ENCODE peak calls at places on chromosomes 5 and 9, in eight cellular contexts. I is CD8-positive, alpha-beta memory T cell; G is aorta; U is CD8-positive, alpha-beta T cell; C is astrocyte; E is left ventricle myocardium inferior; D is endodermal cell; H is lung. K is an unnamed sample.

GRCh38 chr9:135330685-135331590 is 148.6 kb upstream of the PPP1R26 start:
- DNase-seq in H (no peak), E (no peak), U (no peak), D (peak; percentile 30), I (no peak), G (no peak), C (no peak), K (no peak)

GRCh38 chr9:86512929-86513328 is 158.7 kb upstream of the TUT7 start:
- DNase-seq in U (no peak), I (no peak), G (no peak), D (no peak), C (no peak), E (no peak), H (no peak), K (no peak)

GRCh38 chr5:171453056-171453725 is 33.7 kb downstream of the FGF18 start:
- DNase-seq in C (no peak), H (no peak), G (no peak), U (no peak), E (no peak), D (no peak), I (no peak), K (no peak)

GRCh38 chr9:38263534-38263933 is 129.0 kb upstream of the ALDH1B1 start:
- DNase-seq in G (no peak), I (no peak), U (no peak), D (no peak), E (no peak), C (peak; percentile 16), H (no peak), K (no peak)

GRCh38 chr5:77877516-77878070 is 101.5 kb upstream of the TBCA start:
- DNase-seq in E (no peak), I (no peak), D (no peak), H (no peak), C (no peak), U (no peak), G (no peak), K (no peak)

GRCh38 chr5:7869474-7870136 is 657 bp downstream of the MTRR start:
- DNase-seq in I (peak; percentile 19), D (no peak), H (no peak), U (peak; percentile 26), C (no peak), G (no peak), E (peak; percentile 17), K (no peak)

GRCh38 chr9:90808226-90808797 is 6.7 kb downstream of the SYK start:
- DNase-seq in E (no peak), U (no peak), H (no peak), I (no peak), D (no peak), C (no peak), G (no peak), K (no peak)

GRCh38 chr5:1734271-1734907 is 65.2 kb downstream of the MRPL36 start:
- DNase-seq in I (no peak), E (no peak), U (no peak), G (peak; percentile 66), D (peak; percentile 10), H (peak; percentile 27), C (no peak), K (no peak)

GRCh38 chr9:115615821-115616665 is 498.1 kb upstream of the TNC start:
- DNase-seq in E (no peak), U (no peak), H (no peak), I (no peak), G (no peak), D (no peak), C (peak; percentile 95), K (no peak)

GRCh38 chr9:86042226-86042625 is 57.1 kb downstream of the GOLM1 start:
- DNase-seq in I (no peak), H (no peak), D (no peak), U (no peak), C (no peak), G (no peak), E (no peak), K (no peak)

GRCh38 chr5:167245871-167246270 is 1045.6 kb upstream of the WWC1 start:
- DNase-seq in C (no peak), I (no peak), H (no peak), E (no peak), G (no peak), U (no peak), D (peak; percentile 48), K (no peak)

GRCh38 chr5:142871880-142872200 is 101.7 kb downstream of the ARHGAP26 start:
- DNase-seq in G (no peak), H (no peak), D (no peak), C (no peak), U (no peak), I (no peak), E (peak; percentile 42), K (no peak)

GRCh38 chr5:77630246-77631165 is 8.0 kb downstream of the OTP start:
- DNase-seq in U (no peak), G (peak; percentile 82), E (no peak), H (no peak), C (no peak), D (peak; percentile 90), I (no peak), K (peak; percentile 25)

DNA sequence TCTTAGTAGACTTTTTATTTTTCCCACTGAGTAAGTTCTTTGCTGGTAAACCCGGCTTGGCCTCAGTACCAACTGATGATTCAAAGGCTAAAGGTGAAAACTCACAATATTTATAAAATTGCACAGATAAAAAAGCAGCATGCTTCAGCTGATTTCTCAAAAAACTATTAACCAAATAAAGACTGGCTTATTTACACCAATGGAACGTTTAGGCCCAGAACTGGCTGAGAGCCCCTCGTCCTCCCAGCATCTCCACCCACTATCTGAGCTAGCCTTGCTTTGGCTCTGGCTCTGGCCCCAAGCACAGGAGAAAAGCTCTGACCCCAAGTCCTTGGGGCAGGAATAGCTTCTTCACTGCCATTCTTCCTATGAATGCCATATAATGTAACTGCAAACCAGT is 68.5 kb downstream of the SPTLC1 start:
- DNase-seq in I (no peak), C (no peak), H (no peak), G (no peak), E (no peak), U (no peak), D (no peak), K (no peak)
- H3K27ac ChIP-seq in I (no peak overlapping the region), C (no peak overlapping the region), H (no peak overlapping the region), G (no peak overlapping the region), E (no peak overlapping the region), U (no peak overlapping the region), D (no peak overlapping the region), K (no peak overlapping the region)

DNA sequence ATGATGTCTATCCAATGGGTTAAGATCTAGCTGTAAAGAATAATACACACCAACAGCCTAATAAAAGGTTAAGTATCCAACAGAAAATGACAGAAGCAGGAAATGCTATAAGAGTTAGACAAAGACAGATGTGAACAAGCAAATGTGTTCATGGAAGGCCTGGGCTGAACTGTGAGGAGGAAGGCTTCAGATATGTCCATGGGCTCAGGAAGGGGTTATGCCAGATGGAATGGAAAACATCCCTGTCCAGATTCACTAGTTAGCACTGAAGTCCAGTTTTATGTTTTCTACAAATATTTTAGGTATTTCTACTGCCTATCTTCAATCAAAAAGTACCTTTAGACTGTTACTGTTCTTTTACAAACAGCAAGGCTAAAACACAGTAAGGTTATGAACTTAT is 27.1 kb downstream of the ERAP1 start:
- DNase-seq in D (no peak), H (no peak), C (no peak), G (no peak), U (no peak), I (no peak), E (no peak), K (no peak)
- H3K36me3 ChIP-seq in D (peaks cover 27% of the 10 kb centered on the region), H (peaks cover 21% of the 10 kb centered on the region), C (peaks cover 24% of the 10 kb centered on the region), G (no peaks in the 10 kb centered on the region), U (peaks cover 64% of the 10 kb centered on the region), I (peaks cover 79% of the 10 kb centered on the region), E (peaks cover 78% of the 10 kb centered on the region), K (peaks cover 89% of the 10 kb centered on the region)

GRCh38 chr9:107870927-107871720 is 381.6 kb upstream of the KLF4 start:
- DNase-seq in D (no peak), G (no peak), U (no peak), H (no peak), C (no peak), I (no peak), E (no peak), K (no peak)

GRCh38 chr9:107868166-107868565 is 378.6 kb upstream of the KLF4 start:
- DNase-seq in C (no peak), H (no peak), D (no peak), E (no peak), I (no peak), U (no peak), G (no peak), K (no peak)

GRCh38 chr9:107867738-107868137 is 378.2 kb upstream of the KLF4 start:
- DNase-seq in U (no peak), H (no peak), E (no peak), G (no peak), C (no peak), I (no peak), D (no peak), K (no peak)

GRCh38 chr9:107870221-107870620 is 380.7 kb upstream of the KLF4 start:
- DNase-seq in U (no peak), E (no peak), G (no peak), I (no peak), D (no peak), H (no peak), C (no peak), K (no peak)

GRCh38 chr9:107869111-107869510 is 379.5 kb upstream of the KLF4 start:
- DNase-seq in I (no peak), E (no peak), U (no peak), C (no peak), H (no peak), G (no peak), D (no peak), K (no peak)
- H3K4me1 ChIP-seq in I (no peaks in the 10 kb centered on the region), E (no peaks in the 10 kb centered on the region), U (no peaks in the 10 kb centered on the region), C (no peaks in the 10 kb centered on the region), H (no peaks in the 10 kb centered on the region), G (no peaks in the 10 kb centered on the region), D (no peaks in the 10 kb centered on the region), K (no peaks in the 10 kb centered on the region)

GRCh38 chr9:127032256-127032655 is 90.2 kb downstream of the ANGPTL2 start:
- DNase-seq in H (no peak), I (no peak), U (no peak), E (no peak), C (no peak), D (no peak), G (no peak), K (no peak)

GRCh38 chr9:127030814-127031740 is 91.4 kb downstream of the ANGPTL2 start:
- DNase-seq in E (no peak), C (no peak), I (no peak), D (no peak), H (no peak), U (no peak), G (no peak), K (no peak)

GRCh38 chr9:127029548-127029947 is 92.9 kb downstream of the ANGPTL2 start:
- DNase-seq in E (no peak), C (no peak), H (no peak), I (no peak), G (no peak), U (no peak), D (no peak), K (no peak)

GRCh38 chr9:127025042-127025441 is 97.4 kb downstream of the ANGPTL2 start:
- DNase-seq in D (no peak), H (no peak), G (no peak), E (no peak), U (no peak), I (no peak), C (no peak), K (no peak)

DNA sequence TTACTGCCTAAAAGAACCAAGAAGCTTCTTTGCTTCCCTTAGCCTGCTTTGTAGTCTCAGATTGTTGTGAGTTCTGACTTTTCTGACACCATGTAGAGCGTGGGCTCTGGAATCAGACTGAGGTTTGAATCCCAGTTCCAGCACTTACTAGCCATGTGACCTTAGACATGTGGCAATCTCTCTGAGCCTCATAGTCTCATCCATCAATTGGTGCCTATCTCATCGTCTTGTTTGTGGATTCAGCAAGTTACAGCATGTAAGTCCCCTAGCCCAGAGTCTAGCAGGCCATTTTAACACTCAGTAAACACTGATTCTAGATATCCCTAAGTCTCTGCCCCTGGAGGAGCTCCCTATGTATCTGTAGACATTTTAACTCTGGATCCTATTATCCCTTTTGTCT is 94.7 kb downstream of the ANGPTL2 start:
- DNase-seq in E (no peak), G (no peak), U (no peak), D (peak; percentile 48), I (no peak), C (no peak), H (no peak), K (no peak)
- H3K27ac ChIP-seq in E (no peak overlapping the region), G (no peak overlapping the region), U (no peak overlapping the region), D (no peak overlapping the region), I (no peak overlapping the region), C (no peak overlapping the region), H (no peak overlapping the region), K (no peak overlapping the region)

K was measured in Peyer's patch.